ENCODE peak calls at places on chromosomes 5 and 9, in eight cellular contexts. One of them, this sample, is unnamed.

GRCh38 chr9:91427873-91428272 is 4.2 kb upstream of the NFIL3 start:
- DNase-seq in HCT116: peak; percentile 84
- DNase-seq in HL-60: no peak
- DNase-seq in HepG2: peak; percentile 36
- DNase-seq in SK-N-SH: no peak
- DNase-seq in GM12878: no peak
- DNase-seq in K562: no peak
- DNase-seq in GM23338: no peak
- DNase-seq in this sample: no peak

GRCh38 chr9:136629879-136630661 is 32.6 kb upstream of the EGFL7 start:
- DNase-seq in HCT116: no peak
- DNase-seq in HL-60: peak; percentile 74
- DNase-seq in HepG2: peak; percentile 39
- DNase-seq in SK-N-SH: peak; percentile 91
- DNase-seq in GM12878: no peak
- DNase-seq in K562: peak; percentile 70
- DNase-seq in GM23338: peak; percentile 86
- DNase-seq in this sample: no peak

GRCh38 chr9:5043381-5043780 is 58.3 kb downstream of the JAK2 start:
- DNase-seq in HCT116: no peak
- DNase-seq in HL-60: no peak
- DNase-seq in HepG2: no peak
- DNase-seq in SK-N-SH: no peak
- DNase-seq in GM12878: no peak
- DNase-seq in K562: no peak
- DNase-seq in GM23338: no peak
- DNase-seq in this sample: no peak

GRCh38 chr5:158297002-158297527 is 438.1 kb upstream of the CLINT1 start:
- DNase-seq in HCT116: no peak
- DNase-seq in HL-60: no peak
- DNase-seq in HepG2: no peak
- DNase-seq in SK-N-SH: no peak
- DNase-seq in GM12878: no peak
- DNase-seq in K562: no peak
- DNase-seq in GM23338: no peak
- DNase-seq in this sample: no peak

GRCh38 chr9:126275386-126276001 is 51.1 kb upstream of the MVB12B start:
- DNase-seq in HCT116: no peak
- DNase-seq in HL-60: no peak
- DNase-seq in HepG2: no peak
- DNase-seq in SK-N-SH: peak; percentile 45
- DNase-seq in GM12878: no peak
- DNase-seq in K562: no peak
- DNase-seq in GM23338: peak; percentile 69
- DNase-seq in this sample: no peak

GRCh38 chr5:2163457-2163856 is 280.7 kb upstream of the IRX4 start:
- DNase-seq in HCT116: no peak
- DNase-seq in HL-60: no peak
- DNase-seq in HepG2: no peak
- DNase-seq in SK-N-SH: no peak
- DNase-seq in GM12878: no peak
- DNase-seq in K562: no peak
- DNase-seq in GM23338: no peak
- DNase-seq in this sample: no peak

GRCh38 chr5:59221769-59222168 is 638.9 kb downstream of the RAB3C start:
- DNase-seq in HCT116: no peak
- DNase-seq in HL-60: no peak
- DNase-seq in HepG2: no peak
- DNase-seq in SK-N-SH: no peak
- DNase-seq in GM12878: no peak
- DNase-seq in K562: no peak
- DNase-seq in GM23338: peak; percentile 6
- DNase-seq in this sample: no peak

GRCh38 chr5:45454114-45454513 is 242.1 kb downstream of the HCN1 start:
- DNase-seq in HCT116: peak; percentile 34
- DNase-seq in HL-60: no peak
- DNase-seq in HepG2: no peak
- DNase-seq in SK-N-SH: peak; percentile 28
- DNase-seq in GM12878: no peak
- DNase-seq in K562: no peak
- DNase-seq in GM23338: peak; percentile 86
- DNase-seq in this sample: no peak

GRCh38 chr5:13427859-13428557 is 516.5 kb downstream of the DNAH5 start:
- DNase-seq in HCT116: no peak
- DNase-seq in HL-60: no peak
- DNase-seq in HepG2: no peak
- DNase-seq in SK-N-SH: no peak
- DNase-seq in GM12878: no peak
- DNase-seq in K562: no peak
- DNase-seq in GM23338: no peak
- DNase-seq in this sample: no peak

GRCh38 chr5:132671000-132671399 is 2.8 kb upstream of the IL4 start:
- DNase-seq in HCT116: no peak
- DNase-seq in HL-60: no peak
- DNase-seq in HepG2: no peak
- DNase-seq in SK-N-SH: no peak
- DNase-seq in GM12878: no peak
- DNase-seq in K562: no peak
- DNase-seq in GM23338: no peak
- DNase-seq in this sample: no peak

GRCh38 chr9:114098021-114098659 is 952 bp downstream of the KIF12 start:
- DNase-seq in HCT116: peak; percentile 23
- DNase-seq in HL-60: no peak
- DNase-seq in HepG2: no peak
- DNase-seq in SK-N-SH: peak; percentile 87
- DNase-seq in GM12878: no peak
- DNase-seq in K562: peak; percentile 21
- DNase-seq in GM23338: peak; percentile 90
- DNase-seq in this sample: no peak

GRCh38 chr9:15421532-15421931 is 1.1 kb upstream of the SNAPC3 start:
- DNase-seq in HCT116: no peak
- DNase-seq in HL-60: no peak
- DNase-seq in HepG2: no peak
- DNase-seq in SK-N-SH: no peak
- DNase-seq in GM12878: no peak
- DNase-seq in K562: no peak
- DNase-seq in GM23338: no peak
- DNase-seq in this sample: no peak

GRCh38 chr5:141496038-141496437 is 7.2 kb downstream of the PCDHGC5 start:
- DNase-seq in HCT116: no peak
- DNase-seq in HL-60: no peak
- DNase-seq in HepG2: no peak
- DNase-seq in SK-N-SH: no peak
- DNase-seq in GM12878: no peak
- DNase-seq in K562: no peak
- DNase-seq in GM23338: peak; percentile 45
- DNase-seq in this sample: no peak

GRCh38 chr5:141493500-141494422 is 4.9 kb downstream of the PCDHGC5 start:
- DNase-seq in HCT116: no peak
- DNase-seq in HL-60: no peak
- DNase-seq in HepG2: no peak
- DNase-seq in SK-N-SH: no peak
- DNase-seq in GM12878: no peak
- DNase-seq in K562: no peak
- DNase-seq in GM23338: no peak
- DNase-seq in this sample: no peak

GRCh38 chr5:141495456-141495811 is 6.6 kb downstream of the PCDHGC5 start:
- DNase-seq in HCT116: no peak
- DNase-seq in HL-60: no peak
- DNase-seq in HepG2: no peak
- DNase-seq in SK-N-SH: no peak
- DNase-seq in GM12878: no peak
- DNase-seq in K562: no peak
- DNase-seq in GM23338: no peak
- DNase-seq in this sample: no peak

GRCh38 chr5:141492168-141492885 is 3.4 kb downstream of the PCDHGC5 start:
- DNase-seq in HCT116: no peak
- DNase-seq in HL-60: no peak
- DNase-seq in HepG2: no peak
- DNase-seq in SK-N-SH: no peak
- DNase-seq in GM12878: no peak
- DNase-seq in K562: no peak
- DNase-seq in GM23338: peak; percentile 70
- DNase-seq in this sample: no peak

GRCh38 chr5:141494761-141495455 is 6.0 kb downstream of the PCDHGC5 start:
- DNase-seq in HCT116: no peak
- DNase-seq in HL-60: no peak
- DNase-seq in HepG2: no peak
- DNase-seq in SK-N-SH: no peak
- DNase-seq in GM12878: no peak
- DNase-seq in K562: no peak
- DNase-seq in GM23338: peak; percentile 62
- DNase-seq in this sample: no peak
- TF ChIP-seq REST in HCT116: no peak
- TF ChIP-seq REST in HL-60: no peak
- TF ChIP-seq REST in HepG2: no peak
- TF ChIP-seq REST in SK-N-SH: no peak
- TF ChIP-seq REST in GM12878: no peak
- TF ChIP-seq REST in K562: no peak
- TF ChIP-seq REST in GM23338: no peak
- TF ChIP-seq REST in this sample: no peak

GRCh38 chr5:138336952-138337684 is 948 bp upstream of the FAM53C start:
- DNase-seq in HCT116: peak; percentile 81
- DNase-seq in HL-60: peak; percentile 75
- DNase-seq in HepG2: no peak
- DNase-seq in SK-N-SH: peak; percentile 87
- DNase-seq in GM12878: no peak
- DNase-seq in K562: peak; percentile 92
- DNase-seq in GM23338: peak; percentile 90
- DNase-seq in this sample: peak; percentile 90

GRCh38 chr5:138330813-138331448 is 673 bp downstream of the CDC25C start:
- DNase-seq in HCT116: no peak
- DNase-seq in HL-60: no peak
- DNase-seq in HepG2: no peak
- DNase-seq in SK-N-SH: no peak
- DNase-seq in GM12878: no peak
- DNase-seq in K562: peak; percentile 30
- DNase-seq in GM23338: peak; percentile 45
- DNase-seq in this sample: no peak

GRCh38 chr5:138334867-138335447 is 3.1 kb upstream of the FAM53C start:
- DNase-seq in HCT116: no peak
- DNase-seq in HL-60: no peak
- DNase-seq in HepG2: no peak
- DNase-seq in SK-N-SH: no peak
- DNase-seq in GM12878: no peak
- DNase-seq in K562: no peak
- DNase-seq in GM23338: no peak
- DNase-seq in this sample: no peak

DNA sequence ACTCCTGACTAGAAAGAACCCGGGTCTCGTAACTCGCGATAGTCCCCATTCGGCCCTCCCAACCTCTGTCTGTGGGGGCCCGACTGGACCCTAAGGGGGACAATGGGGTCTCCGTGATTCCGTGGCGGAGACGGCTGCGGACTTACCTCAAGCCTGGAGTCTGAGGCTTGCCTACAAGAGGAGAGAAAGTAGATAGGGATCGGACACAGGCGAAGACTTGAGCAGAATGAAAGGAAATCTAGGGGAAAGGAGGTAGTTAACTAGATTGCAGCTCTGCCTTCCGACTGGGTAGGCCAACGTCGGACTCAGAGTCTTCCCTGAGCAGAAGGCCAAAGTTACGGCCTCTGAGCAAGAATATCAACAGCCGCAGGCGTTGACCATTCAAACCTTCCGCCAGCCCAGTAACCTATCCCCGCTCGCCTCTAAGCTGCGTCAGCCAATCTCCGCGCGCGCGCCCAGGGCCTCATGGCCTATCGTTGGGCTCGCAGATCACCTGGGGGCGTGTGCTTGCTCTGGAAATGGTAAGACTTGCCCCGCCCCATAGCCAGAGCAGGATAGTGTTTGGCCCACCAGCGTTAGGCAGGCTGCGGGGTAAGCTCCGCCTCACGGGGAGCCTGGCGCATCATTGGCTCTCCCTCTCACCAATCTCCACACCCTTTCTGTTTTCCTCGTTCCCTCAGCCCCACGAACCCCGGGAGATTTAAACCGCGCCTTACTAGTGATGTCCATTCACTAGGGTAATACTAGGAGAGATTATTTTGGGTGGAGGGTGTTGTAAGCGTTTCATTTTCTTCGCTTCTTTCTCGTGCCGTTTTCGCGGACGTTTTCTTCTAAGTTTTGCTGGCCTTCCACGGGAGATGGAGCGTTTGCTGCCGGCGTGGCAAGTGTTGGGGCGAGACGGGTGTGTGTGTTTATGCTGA is at the start of gene CDC25C:
- DNase-seq in HCT116: peak; percentile 97
- DNase-seq in HL-60: peak; percentile 95
- DNase-seq in HepG2: peak; percentile 98
- DNase-seq in SK-N-SH: peak; percentile 92
- DNase-seq in GM12878: peak; percentile 96
- DNase-seq in K562: peak; percentile 99
- DNase-seq in GM23338: peak; percentile 100
- DNase-seq in this sample: peak; percentile 95
- TF ChIP-seq POLR2AphosphoS5 in HCT116: peak; percentile 94
- TF ChIP-seq POLR2AphosphoS5 in HL-60: no peak
- TF ChIP-seq POLR2AphosphoS5 in HepG2: peak; percentile 66
- TF ChIP-seq POLR2AphosphoS5 in SK-N-SH: peak; percentile 49
- TF ChIP-seq POLR2AphosphoS5 in GM12878: peak; percentile 74
- TF ChIP-seq POLR2AphosphoS5 in K562: peak; percentile 82
- TF ChIP-seq POLR2AphosphoS5 in GM23338: peak; percentile 92
- TF ChIP-seq POLR2AphosphoS5 in this sample: peak; percentile 91

GRCh38 chr5:177477701-177478477 is 4.5 kb upstream of the DBN1 start:
- DNase-seq in HCT116: no peak
- DNase-seq in HL-60: no peak
- DNase-seq in HepG2: no peak
- DNase-seq in SK-N-SH: no peak
- DNase-seq in GM12878: no peak
- DNase-seq in K562: no peak
- DNase-seq in GM23338: no peak
- DNase-seq in this sample: no peak
- TF ChIP-seq REST in HCT116: no peak
- TF ChIP-seq REST in HL-60: no peak
- TF ChIP-seq REST in HepG2: no peak
- TF ChIP-seq REST in SK-N-SH: no peak
- TF ChIP-seq REST in GM12878: no peak
- TF ChIP-seq REST in K562: no peak
- TF ChIP-seq REST in GM23338: no peak
- TF ChIP-seq REST in this sample: no peak

GRCh38 chr5:91305640-91306039 is 77.5 kb downstream of the ARRDC3 start:
- DNase-seq in HCT116: no peak
- DNase-seq in HL-60: no peak
- DNase-seq in HepG2: no peak
- DNase-seq in SK-N-SH: no peak
- DNase-seq in GM12878: no peak
- DNase-seq in K562: no peak
- DNase-seq in GM23338: no peak
- DNase-seq in this sample: no peak

GRCh38 chr5:91297994-91298393 is 85.1 kb downstream of the ARRDC3 start:
- DNase-seq in HCT116: no peak
- DNase-seq in HL-60: no peak
- DNase-seq in HepG2: no peak
- DNase-seq in SK-N-SH: no peak
- DNase-seq in GM12878: no peak
- DNase-seq in K562: no peak
- DNase-seq in GM23338: no peak
- DNase-seq in this sample: no peak

GRCh38 chr5:91302335-91302734 is 80.8 kb downstream of the ARRDC3 start:
- DNase-seq in HCT116: no peak
- DNase-seq in HL-60: no peak
- DNase-seq in HepG2: no peak
- DNase-seq in SK-N-SH: peak; percentile 15
- DNase-seq in GM12878: no peak
- DNase-seq in K562: peak; percentile 47
- DNase-seq in GM23338: peak; percentile 43
- DNase-seq in this sample: no peak

GRCh38 chr5:91302958-91303357 is 80.2 kb downstream of the ARRDC3 start:
- DNase-seq in HCT116: no peak
- DNase-seq in HL-60: no peak
- DNase-seq in HepG2: no peak
- DNase-seq in SK-N-SH: no peak
- DNase-seq in GM12878: no peak
- DNase-seq in K562: no peak
- DNase-seq in GM23338: no peak
- DNase-seq in this sample: no peak

GRCh38 chr5:91301459-91301858 is 81.7 kb downstream of the ARRDC3 start:
- DNase-seq in HCT116: no peak
- DNase-seq in HL-60: no peak
- DNase-seq in HepG2: no peak
- DNase-seq in SK-N-SH: no peak
- DNase-seq in GM12878: no peak
- DNase-seq in K562: no peak
- DNase-seq in GM23338: no peak
- DNase-seq in this sample: no peak
- TF ChIP-seq POLR2AphosphoS5 in HCT116: no peak
- TF ChIP-seq POLR2AphosphoS5 in HL-60: no peak
- TF ChIP-seq POLR2AphosphoS5 in HepG2: no peak
- TF ChIP-seq POLR2AphosphoS5 in SK-N-SH: no peak
- TF ChIP-seq POLR2AphosphoS5 in GM12878: no peak
- TF ChIP-seq POLR2AphosphoS5 in K562: no peak
- TF ChIP-seq POLR2AphosphoS5 in GM23338: no peak
- TF ChIP-seq POLR2AphosphoS5 in this sample: no peak